ENCODE peak calls at places on chromosome X, in eight cellular contexts. A, T, Z, I, R, P, D and X are unnamed samples.
A peak's percentile ranks its signal among the peaks of the same experiment; 100 is the strongest.

GRCh38 chrX:147072747-147073146 is 258.2 kb upstream of the CXorf51A start:
- DNase-seq in A (no peak), T (no peak), Z (no peak), I (no peak), R (no peak), P (no peak), D (no peak), X (no peak)

GRCh38 chrX:30141966-30142365 is 73.4 kb upstream of the MAGEB2 start:
- DNase-seq in A (peak; percentile 35), T (peak; percentile 34), Z (no peak), I (no peak), R (no peak), P (no peak), D (peak; percentile 3), X (no peak)

GRCh38 chrX:30659421-30659820 is 6.2 kb downstream of the GK start:
- DNase-seq in A (peak; percentile 52), T (peak; percentile 76), Z (no peak), I (no peak), R (no peak), P (no peak), D (peak; percentile 4), X (no peak)

GRCh38 chrX:119072771-119073170 is at the start of gene CT47C1:
- DNase-seq in A (no peak), T (no peak), Z (no peak), I (no peak), R (no peak), P (no peak), D (no peak), X (no peak)

GRCh38 chrX:155237719-155238118 is 21.5 kb downstream of the VBP1 start:
- DNase-seq in A (no peak), T (no peak), Z (no peak), I (no peak), R (peak; percentile 67), P (no peak), D (no peak), X (no peak)

GRCh38 chrX:139936259-139936658 is 3.4 kb upstream of the ATP11C start:
- DNase-seq in A (no peak), T (no peak), Z (no peak), I (no peak), R (no peak), P (no peak), D (peak; percentile 7), X (no peak)

GRCh38 chrX:46573896-46574336 is 351 bp downstream of the CHST7 start:
- DNase-seq in A (peak; percentile 63), T (peak; percentile 31), Z (no peak), I (peak; percentile 59), R (peak; percentile 75), P (peak; percentile 32), D (peak; percentile 54), X (peak; percentile 44)

GRCh38 chrX:11064851-11065600 is 46.1 kb upstream of the HCCS start:
- DNase-seq in A (no peak), T (peak; percentile 40), Z (no peak), I (no peak), R (no peak), P (no peak), D (no peak), X (no peak)

GRCh38 chrX:136162827-136163427 is 15.6 kb downstream of the FHL1 start:
- DNase-seq in A (peak; percentile 59), T (peak; percentile 38), Z (no peak), I (peak; percentile 23), R (peak; percentile 83), P (peak; percentile 49), D (peak; percentile 60), X (peak; percentile 54)

GRCh38 chrX:119516157-119516702 is 48.0 kb downstream of the SLC25A5 start:
- DNase-seq in A (peak; percentile 67), T (peak; percentile 26), Z (no peak), I (peak; percentile 81), R (no peak), P (no peak), D (peak; percentile 71), X (no peak)

GRCh38 chrX:132034648-132035047 is 11.5 kb downstream of the STK26 start:
- DNase-seq in A (no peak), T (no peak), Z (no peak), I (no peak), R (no peak), P (no peak), D (no peak), X (no peak)

GRCh38 chrX:150088042-150088441 is 149.8 kb upstream of the EOLA2 start:
- DNase-seq in A (no peak), T (no peak), Z (no peak), I (no peak), R (no peak), P (no peak), D (no peak), X (no peak)

GRCh38 chrX:14554132-14554715 is 24.9 kb downstream of the GLRA2 start:
- DNase-seq in A (no peak), T (no peak), Z (no peak), I (no peak), R (no peak), P (no peak), D (no peak), X (no peak)

GRCh38 chrX:107025538-107025937 is 25.5 kb upstream of the MORC4 start:
- DNase-seq in A (peak; percentile 29), T (peak; percentile 8), Z (no peak), I (peak; percentile 9), R (no peak), P (no peak), D (peak; percentile 25), X (no peak)
- TF ChIP-seq CTCF in A (peak; percentile 24), T (peak; percentile 60), Z (peak; percentile 28), I (peak; percentile 37), R (no peak), P (peak; percentile 12), D (peak; percentile 81), X (peak; percentile 59)

GRCh38 chrX:2395261-2395850 is 105.4 kb downstream of the DHRSX start:
- DNase-seq in A (no peak), T (no peak), Z (no peak), I (no peak), R (no peak), P (no peak), D (no peak), X (no peak)

GRCh38 chrX:2397229-2397628 is 103.5 kb downstream of the DHRSX start:
- DNase-seq in A (no peak), T (no peak), Z (no peak), I (no peak), R (no peak), P (no peak), D (no peak), X (no peak)

GRCh38 chrX:2401201-2401589 is 99.6 kb downstream of the DHRSX start:
- DNase-seq in A (no peak), T (no peak), Z (no peak), I (no peak), R (no peak), P (no peak), D (no peak), X (no peak)

GRCh38 chrX:2398341-2398656 is 102.5 kb downstream of the DHRSX start:
- DNase-seq in A (no peak), T (no peak), Z (no peak), I (no peak), R (no peak), P (no peak), D (no peak), X (no peak)

DNA sequence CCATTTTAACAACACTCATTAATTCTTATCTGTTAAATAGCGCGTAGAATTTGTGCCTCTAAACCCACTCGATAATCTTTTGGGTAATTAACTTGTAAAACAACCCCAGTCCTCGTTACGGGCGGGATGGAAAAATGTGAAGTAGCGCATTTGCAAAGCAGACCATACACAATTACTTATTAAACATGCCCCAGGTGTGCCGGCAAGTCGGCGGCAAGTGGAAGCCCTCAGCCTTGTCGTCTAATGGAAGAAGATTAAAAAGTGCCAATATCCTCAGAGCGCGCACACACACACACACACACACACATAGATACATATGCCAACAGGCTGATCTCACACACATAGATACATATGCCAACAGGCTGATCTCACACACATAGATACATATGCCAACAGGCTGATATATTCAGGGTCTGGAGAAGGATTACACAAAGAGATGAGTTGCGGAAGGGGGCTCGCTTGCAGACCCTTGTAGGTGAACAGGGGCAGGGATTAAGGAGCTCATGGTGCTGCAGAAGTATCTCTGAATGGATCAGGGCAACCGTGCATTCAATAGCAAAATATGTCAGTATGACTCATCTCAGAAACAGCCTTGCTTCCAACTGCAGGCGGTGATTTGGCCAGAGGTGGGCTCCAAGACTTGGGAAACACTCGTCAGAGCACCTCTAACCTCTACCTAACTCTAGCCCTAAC is 103.0 kb downstream of the DHRSX start:
- DNase-seq in A (no peak), T (peak; percentile 56), Z (no peak), I (no peak), R (no peak), P (no peak), D (no peak), X (no peak)
- TF ChIP-seq CTCF in A (no peak), T (no peak), Z (no peak), I (no peak), R (no peak), P (no peak), D (no peak), X (no peak)

GRCh38 chrX:63918611-63919010 is 133.6 kb upstream of the ARHGEF9 start:
- DNase-seq in A (no peak), T (peak; percentile 76), Z (no peak), I (no peak), R (no peak), P (no peak), D (no peak), X (no peak)
- TF ChIP-seq CTCF in A (no peak), T (peak; percentile 42), Z (no peak), I (no peak), R (no peak), P (no peak), D (no peak), X (no peak)

GRCh38 chrX:115948018-115948923 is 222.3 kb upstream of the AGTR2 start:
- DNase-seq in A (no peak), T (no peak), Z (no peak), I (peak; percentile 25), R (no peak), P (no peak), D (no peak), X (no peak)

GRCh38 chrX:115946059-115946458 is 224.5 kb upstream of the AGTR2 start:
- DNase-seq in A (no peak), T (no peak), Z (no peak), I (no peak), R (no peak), P (no peak), D (no peak), X (no peak)

GRCh38 chrX:115952417-115953092 is 218.0 kb upstream of the AGTR2 start:
- DNase-seq in A (no peak), T (no peak), Z (no peak), I (peak; percentile 2), R (no peak), P (no peak), D (no peak), X (no peak)

DNA sequence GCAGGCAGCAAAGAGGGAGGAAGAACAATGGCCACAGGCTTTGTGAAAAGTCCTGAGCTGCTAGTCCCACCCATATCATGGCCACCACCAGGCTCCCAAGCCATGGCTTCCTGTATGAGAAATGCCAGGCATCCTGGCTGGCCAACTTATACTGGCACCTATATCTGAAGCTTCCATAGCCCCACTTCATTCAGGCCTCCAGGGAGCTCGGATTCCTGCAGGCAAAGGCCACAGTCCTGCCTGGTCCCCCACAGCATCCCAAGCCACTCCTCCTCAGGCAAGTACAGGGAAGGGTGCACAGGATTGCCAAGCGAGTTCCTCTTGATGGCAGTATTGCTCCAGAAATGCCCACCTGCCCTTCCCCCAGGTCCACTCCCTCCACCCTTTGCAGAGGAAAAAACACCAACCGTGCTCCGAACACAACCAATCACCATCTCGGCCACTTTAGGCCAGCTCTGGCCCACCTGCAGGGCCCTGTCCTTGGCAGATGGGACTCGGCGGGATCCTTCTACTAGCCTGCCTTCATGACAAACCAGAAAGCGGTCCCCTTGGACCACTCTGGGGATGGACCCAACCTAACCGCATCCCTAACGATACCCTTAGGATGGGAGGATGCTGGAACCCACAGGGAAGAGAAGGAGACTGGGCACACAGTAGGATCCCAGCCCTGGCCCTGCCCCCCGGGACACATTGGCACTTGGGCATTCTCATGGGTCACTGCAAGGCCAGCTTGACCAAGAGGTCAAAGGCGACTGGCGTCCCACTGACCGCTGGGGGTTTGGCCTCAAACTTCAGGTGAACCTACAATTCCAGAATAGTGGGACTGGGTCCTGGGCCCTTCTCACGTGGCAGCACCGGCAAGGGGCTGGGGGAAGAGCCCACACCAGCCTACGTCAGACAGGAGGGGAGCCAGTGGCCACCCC is 220.4 kb upstream of the AGTR2 start:
- DNase-seq in A (no peak), T (no peak), Z (peak; percentile 81), I (peak; percentile 26), R (no peak), P (peak; percentile 29), D (no peak), X (no peak)
- TF ChIP-seq CTCF in A (no peak), T (no peak), Z (peak; percentile 53), I (no peak), R (peak; percentile 17), P (no peak), D (no peak), X (no peak)